ENCODE peak calls at places on chromosomes 12 and 14, in ten cellular contexts. G, E, F, V, C, Z, M, X, P and Y are unnamed samples.

GRCh38 chr12:52892193-52892852 is 12.6 kb downstream of the KRT8 start:
- DNase-seq in G (no peak), E (no peak), F (no peak), V (no peak), C (no peak), Z (no peak), M (no peak), X (no peak), P (no peak), Y (no peak)

GRCh38 chr12:91205791-91206190 is 23.2 kb upstream of the DCN start:
- DNase-seq in G (peak), E (no peak), F (no peak), V (no peak), C (no peak), Z (no peak), M (no peak), X (no peak), P (no peak), Y (no peak)

GRCh38 chr12:5556033-5556614 is 124.2 kb downstream of the NTF3 start:
- DNase-seq in G (no peak), E (no peak), F (no peak), V (no peak), C (no peak), Z (peak), M (no peak), X (no peak), P (no peak), Y (no peak)

GRCh38 chr14:75522919-75523318 is 650 bp downstream of the BATF start:
- DNase-seq in G (no peak), E (no peak), F (no peak), V (no peak), C (no peak), Z (no peak), M (no peak), X (no peak), P (no peak), Y (no peak)

GRCh38 chr12:6936378-6936638 is 7.3 kb upstream of the RNU7-1 start:
- DNase-seq in G (no peak), E (no peak), F (no peak), V (no peak), C (no peak), Z (no peak), M (no peak), X (no peak), P (no peak), Y (no peak)

GRCh38 chr12:10801727-10802126 is 700 bp downstream of the TAS2R7 start:
- DNase-seq in G (no peak), E (no peak), F (no peak), V (no peak), C (no peak), Z (peak), M (no peak), X (no peak), P (no peak), Y (no peak)

GRCh38 chr12:26226629-26227375 is 31.4 kb downstream of the SSPN start:
- DNase-seq in G (peak), E (no peak), F (no peak), V (no peak), C (peak), Z (peak), M (no peak), X (peak), P (peak), Y (peak)

GRCh38 chr14:102922490-102923200 is at the start of gene AMN:
- DNase-seq in G (no peak), E (no peak), F (no peak), V (peak), C (no peak), Z (peak), M (no peak), X (no peak), P (no peak), Y (peak)

GRCh38 chr14:71478542-71478941 is 453.7 kb upstream of the RGS6 start:
- DNase-seq in G (peak), E (no peak), F (no peak), V (no peak), C (no peak), Z (no peak), M (no peak), X (peak), P (no peak), Y (peak)

GRCh38 chr12:111819191-111820158 is 22.6 kb upstream of the MAPKAPK5 start:
- DNase-seq in G (peak), E (no peak), F (no peak), V (no peak), C (no peak), Z (no peak), M (no peak), X (no peak), P (no peak), Y (no peak)

GRCh38 chr14:78530078-78530477 is 359.9 kb downstream of the NRXN3 start:
- DNase-seq in G (peak), E (peak), F (no peak), V (peak), C (no peak), Z (peak), M (no peak), X (peak), P (no peak), Y (peak)

GRCh38 chr12:108364879-108365278 is 25.8 kb upstream of the CMKLR1 start:
- DNase-seq in G (no peak), E (no peak), F (no peak), V (no peak), C (no peak), Z (no peak), M (no peak), X (no peak), P (no peak), Y (no peak)

GRCh38 chr14:99265571-99265970 is 6.4 kb downstream of the BCL11B start:
- DNase-seq in G (no peak), E (no peak), F (no peak), V (no peak), C (no peak), Z (no peak), M (no peak), X (no peak), P (no peak), Y (no peak)

GRCh38 chr14:79417961-79418360 is 793.3 kb downstream of the DIO2 start:
- DNase-seq in G (peak), E (no peak), F (no peak), V (no peak), C (no peak), Z (no peak), M (no peak), X (no peak), P (no peak), Y (no peak)

GRCh38 chr12:86827409-86827808 is 571.2 kb upstream of the MGAT4C start:
- DNase-seq in G (no peak), E (no peak), F (no peak), V (no peak), C (no peak), Z (no peak), M (no peak), X (no peak), P (no peak), Y (no peak)

GRCh38 chr12:68497702-68498101 is 113.0 kb upstream of the RAP1B start:
- DNase-seq in G (peak), E (no peak), F (peak), V (no peak), C (no peak), Z (no peak), M (no peak), X (peak), P (no peak), Y (no peak)

GRCh38 chr12:125533434-125534029 is 468.3 kb downstream of the AACS start:
- DNase-seq in G (peak), E (peak), F (no peak), V (peak), C (peak), Z (peak), M (no peak), X (peak), P (peak), Y (peak)

GRCh38 chr12:65194949-65195348 is 25.6 kb downstream of the LEMD3 start:
- DNase-seq in G (no peak), E (no peak), F (no peak), V (no peak), C (no peak), Z (no peak), M (no peak), X (no peak), P (no peak), Y (no peak)

GRCh38 chr12:123141615-123142517 is 9.0 kb downstream of the PITPNM2 start:
- DNase-seq in G (peak), E (no peak), F (no peak), V (no peak), C (no peak), Z (peak), M (no peak), X (peak), P (peak), Y (no peak)

GRCh38 chr12:29164477-29165163 is 15.5 kb downstream of the FAR2 start:
- DNase-seq in G (peak), E (peak), F (peak), V (peak), C (no peak), Z (no peak), M (no peak), X (peak), P (no peak), Y (peak)

GRCh38 chr12:57590892-57591566 is at the start of gene PIP4K2C:
- DNase-seq in G (peak), E (peak), F (peak), V (peak), C (peak), Z (peak), M (no peak), X (peak), P (peak), Y (peak)

GRCh38 chr14:34053666-34054065 is 102.8 kb upstream of the EGLN3 start:
- DNase-seq in G (peak), E (no peak), F (no peak), V (no peak), C (no peak), Z (no peak), M (no peak), X (no peak), P (no peak), Y (no peak)

GRCh38 chr12:122097641-122098364 is 19.2 kb downstream of the MLXIP start:
- DNase-seq in G (peak), E (no peak), F (no peak), V (no peak), C (no peak), Z (peak), M (no peak), X (no peak), P (peak), Y (no peak)

GRCh38 chr12:51077930-51078329 is 5.5 kb downstream of the CSRNP2 start:
- DNase-seq in G (peak), E (no peak), F (no peak), V (no peak), C (peak), Z (no peak), M (no peak), X (peak), P (no peak), Y (no peak)

GRCh38 chr12:27449011-27449410 is 2.5 kb downstream of the SMCO2 start:
- DNase-seq in G (no peak), E (no peak), F (no peak), V (no peak), C (no peak), Z (no peak), M (no peak), X (no peak), P (no peak), Y (no peak)

GRCh38 chr14:90624228-90624627 is 192.0 kb downstream of the TTC7B start:
- DNase-seq in G (peak), E (no peak), F (peak), V (no peak), C (no peak), Z (no peak), M (no peak), X (peak), P (no peak), Y (no peak)

GRCh38 chr14:63192085-63192484 is 12.2 kb upstream of the RHOJ start:
- DNase-seq in G (peak), E (no peak), F (no peak), V (no peak), C (no peak), Z (no peak), M (no peak), X (peak), P (no peak), Y (no peak)

GRCh38 chr12:3727877-3728632 is 24.9 kb downstream of the CRACR2A start:
- DNase-seq in G (peak), E (peak), F (no peak), V (peak), C (no peak), Z (no peak), M (no peak), X (peak), P (no peak), Y (peak)

GRCh38 chr12:130041983-130042812 is 120.1 kb upstream of the FZD10 start:
- DNase-seq in G (no peak), E (no peak), F (no peak), V (peak), C (peak), Z (peak), M (no peak), X (no peak), P (no peak), Y (peak)

GRCh38 chr14:97162621-97163020 is 365.4 kb downstream of the VRK1 start:
- DNase-seq in G (no peak), E (no peak), F (no peak), V (no peak), C (no peak), Z (no peak), M (no peak), X (no peak), P (no peak), Y (no peak)

GRCh38 chr12:59937148-59937547 is 341.3 kb downstream of the SLC16A7 start:
- DNase-seq in G (peak), E (no peak), F (no peak), V (no peak), C (no peak), Z (no peak), M (no peak), X (no peak), P (no peak), Y (no peak)

GRCh38 chr12:76012656-76013055 is 18.9 kb downstream of the PHLDA1 start:
- DNase-seq in G (no peak), E (no peak), F (no peak), V (no peak), C (no peak), Z (no peak), M (no peak), X (no peak), P (no peak), Y (no peak)

GRCh38 chr14:103418508-103418818 is 33.2 kb downstream of the MARK3 start:
- DNase-seq in G (peak), E (no peak), F (no peak), V (no peak), C (no peak), Z (no peak), M (no peak), X (peak), P (no peak), Y (peak)

GRCh38 chr14:99001241-99001640 is 270.8 kb downstream of the BCL11B start:
- DNase-seq in G (no peak), E (no peak), F (no peak), V (no peak), C (no peak), Z (peak), M (no peak), X (no peak), P (no peak), Y (no peak)

GRCh38 chr14:76091036-76091435 is 60.7 kb upstream of the GPATCH2L start:
- DNase-seq in G (no peak), E (peak), F (no peak), V (peak), C (peak), Z (peak), M (no peak), X (no peak), P (no peak), Y (peak)

GRCh38 chr12:18483723-18484325 is 222.5 kb downstream of the PIK3C2G start:
- DNase-seq in G (no peak), E (no peak), F (no peak), V (no peak), C (peak), Z (no peak), M (no peak), X (no peak), P (no peak), Y (no peak)

GRCh38 chr12:98156697-98157096 is 358.7 kb upstream of the TMPO start:
- DNase-seq in G (no peak), E (no peak), F (no peak), V (no peak), C (no peak), Z (no peak), M (no peak), X (no peak), P (no peak), Y (no peak)

GRCh38 chr12:98149270-98149669 is 366.1 kb upstream of the TMPO start:
- DNase-seq in G (no peak), E (no peak), F (no peak), V (no peak), C (no peak), Z (no peak), M (no peak), X (no peak), P (no peak), Y (no peak)

GRCh38 chr12:98151984-98152383 is 363.4 kb upstream of the TMPO start:
- DNase-seq in G (no peak), E (no peak), F (no peak), V (no peak), C (no peak), Z (no peak), M (no peak), X (no peak), P (no peak), Y (no peak)

GRCh38 chr12:98151105-98151504 is 364.3 kb upstream of the TMPO start:
- DNase-seq in G (no peak), E (no peak), F (no peak), V (no peak), C (no peak), Z (no peak), M (no peak), X (no peak), P (no peak), Y (no peak)

DNA sequence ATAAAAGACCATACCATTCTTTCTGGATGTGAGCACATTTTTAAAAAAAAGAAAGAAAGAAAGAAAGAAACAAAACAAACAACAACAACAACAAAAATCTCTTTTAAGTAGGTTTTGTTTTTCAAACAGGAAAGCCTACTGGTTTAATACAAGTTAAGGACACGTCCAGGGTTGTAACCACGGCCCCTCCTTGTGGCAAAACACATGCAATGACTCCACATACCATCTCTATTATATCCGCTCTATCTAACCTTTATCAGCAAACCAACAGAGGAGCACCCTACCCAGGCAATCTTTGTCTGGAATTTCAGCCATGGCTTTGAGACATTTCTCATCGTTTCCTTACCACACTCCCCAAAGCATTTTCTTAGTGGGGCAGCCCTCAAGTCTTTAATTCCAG is 360.5 kb upstream of the TMPO start:
- DNase-seq in G (peak), E (no peak), F (no peak), V (no peak), C (no peak), Z (peak), M (no peak), X (peak), P (no peak), Y (no peak)
- TF ChIP-seq CTCF in G (no peak), E (no peak), F (peak), V (no peak), C (peak), Z (peak), M (no peak), X (peak), P (no peak), Y (no peak)

GRCh38 chr12:92574911-92575570 is 127.7 kb upstream of the PLEKHG7 start:
- DNase-seq in G (no peak), E (no peak), F (no peak), V (no peak), C (no peak), Z (no peak), M (no peak), X (no peak), P (no peak), Y (no peak)

GRCh38 chr12:92573104-92573503 is 129.7 kb upstream of the PLEKHG7 start:
- DNase-seq in G (no peak), E (no peak), F (no peak), V (no peak), C (no peak), Z (no peak), M (no peak), X (no peak), P (no peak), Y (no peak)

GRCh38 chr12:92571844-92572543 is 130.8 kb upstream of the PLEKHG7 start:
- DNase-seq in G (no peak), E (no peak), F (no peak), V (no peak), C (no peak), Z (no peak), M (no peak), X (no peak), P (no peak), Y (no peak)

GRCh38 chr12:92571169-92571568 is 131.6 kb upstream of the PLEKHG7 start:
- DNase-seq in G (no peak), E (no peak), F (no peak), V (no peak), C (no peak), Z (no peak), M (no peak), X (no peak), P (no peak), Y (no peak)

DNA sequence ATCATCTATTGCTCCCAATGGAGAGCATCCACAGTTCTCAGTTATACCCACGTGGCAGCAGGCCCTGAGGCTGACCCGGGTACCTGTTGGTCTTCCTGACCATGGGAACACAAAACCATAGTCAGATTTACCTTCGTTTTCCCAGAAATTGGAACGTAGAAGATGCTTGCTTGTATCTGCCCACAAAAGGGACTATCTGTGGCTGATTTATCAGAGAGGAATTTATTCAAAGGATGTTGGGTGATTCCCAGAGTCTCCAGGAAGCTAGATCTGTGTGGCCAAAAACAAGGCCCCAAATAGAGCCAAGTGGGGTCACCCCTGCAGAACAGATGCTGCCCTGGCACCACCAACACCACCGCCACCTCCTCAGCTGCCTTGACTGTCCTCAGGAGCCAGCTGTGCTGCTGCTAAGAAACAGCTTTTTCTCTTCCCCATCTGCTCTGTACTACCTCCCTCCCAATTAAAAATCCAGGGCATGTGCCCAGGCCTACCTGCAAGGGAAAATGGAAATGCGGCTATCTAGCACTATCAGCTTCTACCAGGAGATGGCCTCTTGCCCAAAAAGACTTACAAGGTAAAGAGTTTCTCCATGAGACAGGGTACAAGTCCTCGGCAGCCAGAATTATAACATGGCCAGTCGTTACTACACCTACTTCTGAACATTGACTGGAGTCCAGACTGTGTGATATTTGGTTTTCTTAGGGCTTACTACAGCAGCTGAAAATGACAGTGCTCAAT is 128.6 kb upstream of the PLEKHG7 start:
- DNase-seq in G (peak), E (no peak), F (no peak), V (no peak), C (no peak), Z (peak), M (no peak), X (peak), P (no peak), Y (no peak)
- TF ChIP-seq CTCF in G (peak), E (no peak), F (peak), V (peak), C (no peak), Z (peak), M (peak), X (peak), P (no peak), Y (peak)

DNA sequence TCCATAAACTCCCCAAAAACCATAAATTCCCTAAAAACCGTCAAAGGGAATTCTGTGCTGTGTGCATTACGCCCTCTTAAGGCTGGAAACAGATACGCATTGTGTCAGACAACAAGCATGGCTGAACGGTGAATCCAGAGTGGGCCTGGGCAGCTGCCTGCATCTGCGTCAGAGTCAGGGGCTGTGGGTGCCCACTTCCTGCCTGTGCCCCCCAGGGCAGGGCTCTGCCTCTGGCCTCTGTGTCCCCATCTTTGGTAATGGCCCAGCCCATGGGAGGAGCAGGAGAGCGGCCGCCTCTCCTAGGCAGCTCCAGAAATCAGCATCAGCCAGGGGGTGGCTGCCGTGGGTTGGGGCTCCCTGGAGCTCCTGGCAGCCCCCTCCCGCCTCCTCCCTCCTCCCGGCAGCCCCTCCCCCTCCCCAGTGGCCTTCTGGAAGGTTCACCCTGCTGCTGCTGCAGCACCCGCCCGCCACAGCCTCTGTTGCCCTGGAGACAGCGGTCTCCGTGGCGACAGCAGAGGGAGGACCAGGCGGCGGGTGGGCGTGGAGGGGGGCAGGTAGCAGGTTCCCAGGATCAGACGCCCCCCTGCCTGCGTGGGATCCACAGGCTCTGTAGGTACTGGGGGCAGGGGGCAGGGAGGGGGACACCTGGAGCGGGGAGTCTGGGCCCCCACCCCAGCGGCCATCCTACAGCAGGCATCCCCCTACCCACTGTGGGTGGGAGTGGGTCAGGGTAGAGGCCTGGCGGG is 5.9 kb downstream of the MMP17 start:
- DNase-seq in G (peak), E (no peak), F (no peak), V (no peak), C (peak), Z (peak), M (no peak), X (peak), P (no peak), Y (no peak)
- TF ChIP-seq CTCF in G (peak), E (no peak), F (peak), V (peak), C (peak), Z (peak), M (no peak), X (peak), P (no peak), Y (peak)

GRCh38 chr14:21768116-21768874 is 94.7 kb upstream of the OR4E1 start:
- DNase-seq in G (no peak), E (peak), F (no peak), V (peak), C (no peak), Z (peak), M (no peak), X (peak), P (no peak), Y (no peak)
- TF ChIP-seq CTCF in G (peak), E (peak), F (peak), V (peak), C (peak), Z (peak), M (no peak), X (peak), P (no peak), Y (peak)